ENCODE peak calls at places on chromosomes 2 and 18, in eight cellular contexts. X is upper lobe of right lung, L is uterus, S is AG04450, Q is tibial nerve, P is PC-9, A is heart left ventricle, W is IMR-90. N is an unnamed sample.
A peak's percentile ranks its signal among the peaks of the same experiment; 100 is the strongest.

GRCh38 chr2:233047667-233048066 is 12.5 kb upstream of the INPP5D start:
- DNase-seq in W (no peak), A (no peak), X (peak; percentile 27), L (no peak), P (no peak), S (no peak), Q (peak; percentile 2), N (no peak)

GRCh38 chr2:160034396-160034795 is 28.0 kb downstream of the PLA2R1 start:
- DNase-seq in X (no peak), P (no peak), W (no peak), Q (no peak), A (no peak), L (no peak), S (no peak), N (no peak)

GRCh38 chr2:84314901-84315330 is 144.2 kb downstream of the SUCLG1 start:
- DNase-seq in A (peak; percentile 68), S (peak; percentile 45), L (peak; percentile 16), W (peak; percentile 74), P (peak; percentile 53), X (peak; percentile 85), Q (peak; percentile 36), N (peak; percentile 92)

GRCh38 chr18:61502472-61502871 is 169.2 kb downstream of the CDH20 start:
- DNase-seq in X (no peak), A (peak; percentile 27), P (no peak), W (peak; percentile 61), S (peak; percentile 32), L (peak; percentile 19), Q (no peak), N (peak; percentile 67)

GRCh38 chr18:13726972-13727331 is 479 bp downstream of the RNMT start:
- DNase-seq in X (no peak), P (peak; percentile 37), L (peak; percentile 43), S (no peak), A (no peak), W (peak; percentile 56), Q (no peak), N (peak; percentile 70)

GRCh38 chr2:23375448-23375847 is 9.5 kb upstream of the KLHL29 start:
- DNase-seq in Q (no peak), P (peak; percentile 61), L (no peak), S (no peak), W (peak; percentile 24), A (no peak), X (no peak), N (peak; percentile 54)

GRCh38 chr2:11411768-11412448 is 54.1 kb downstream of the E2F6 start:
- DNase-seq in P (no peak), L (peak; percentile 54), S (no peak), Q (no peak), A (peak; percentile 61), X (no peak), W (peak; percentile 63), N (peak; percentile 66)

GRCh38 chr2:143988082-143988481 is 531.8 kb downstream of the ZEB2 start:
- DNase-seq in Q (no peak), X (no peak), P (no peak), S (no peak), W (no peak), L (no peak), A (no peak), N (no peak)

GRCh38 chr18:78376036-78376435 is 603.6 kb upstream of the SALL3 start:
- DNase-seq in W (no peak), X (no peak), P (no peak), A (no peak), L (no peak), Q (no peak), S (no peak), N (no peak)

DNA sequence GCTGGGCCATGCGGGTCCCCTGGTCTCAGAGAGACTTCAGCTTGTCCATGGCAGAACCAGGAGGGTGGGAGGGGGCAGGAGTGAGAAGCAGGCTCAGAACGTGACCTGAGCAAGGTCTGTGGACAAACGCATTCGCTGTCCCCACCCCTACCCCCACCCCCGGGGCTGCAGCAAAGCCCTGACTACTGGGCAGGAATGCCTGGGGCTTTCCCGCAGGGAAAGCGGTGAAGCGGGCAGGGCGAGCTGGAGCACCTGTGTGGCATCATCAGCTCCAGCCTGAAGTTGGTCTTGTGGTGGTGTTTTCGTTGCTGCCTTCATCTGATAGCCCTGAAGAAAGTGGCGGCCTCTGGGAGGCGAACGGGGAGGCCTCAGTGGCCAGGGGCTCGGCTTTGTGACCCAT is 26.1 kb upstream of the ALKAL2 start:
- DNase-seq in A (no peak), Q (no peak), P (no peak), X (no peak), S (no peak), L (no peak), W (no peak), N (no peak)
- H3K27ac ChIP-seq in A (no peak overlapping the region), Q (no peak overlapping the region), P (no peak overlapping the region), X (no peak overlapping the region), S (no peak overlapping the region), L (no peak overlapping the region), W (no peak overlapping the region), N (no peak overlapping the region)

DNA sequence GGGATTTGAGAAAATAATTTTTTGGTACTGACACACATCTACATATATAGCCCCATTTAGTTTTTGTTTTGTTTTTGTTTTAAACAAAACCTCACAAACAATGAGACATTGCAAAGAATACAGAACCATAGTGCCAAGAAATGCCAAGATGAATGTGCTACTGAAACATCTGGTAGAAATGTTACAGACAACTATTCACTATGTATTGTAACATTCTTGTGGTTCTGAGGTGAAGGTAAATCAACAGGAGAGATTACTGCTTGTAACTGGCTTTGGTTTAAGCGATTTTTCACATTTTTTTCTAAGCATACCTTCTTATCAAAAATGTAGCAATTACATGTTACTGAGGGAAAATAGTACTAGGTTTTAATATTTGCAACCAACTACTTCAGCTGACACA is 281.3 kb downstream of the ZNF804A start:
- DNase-seq in Q (no peak), P (no peak), L (no peak), W (no peak), X (no peak), A (no peak), S (no peak), N (no peak)
- H3K27ac ChIP-seq in Q (no peak overlapping the region), P (no peak overlapping the region), L (no peak overlapping the region), W (no peak overlapping the region), X (no peak overlapping the region), A (no peak overlapping the region), S (no peak overlapping the region), N (no peak overlapping the region)

GRCh38 chr2:205754924-205755321 is 72.6 kb downstream of the NRP2 start:
- DNase-seq in P (peak; percentile 92), A (no peak), S (no peak), X (no peak), W (peak; percentile 30), L (no peak), Q (no peak), N (no peak)

GRCh38 chr2:205752924-205753323 is 70.6 kb downstream of the NRP2 start:
- DNase-seq in P (no peak), W (no peak), L (no peak), A (no peak), X (no peak), Q (no peak), S (no peak), N (no peak)

GRCh38 chr2:205755923-205756322 is 73.6 kb downstream of the NRP2 start:
- DNase-seq in L (no peak), X (no peak), S (no peak), A (peak; percentile 37), Q (no peak), W (peak; percentile 37), P (no peak), N (no peak)

GRCh38 chr2:205752421-205752820 is 70.1 kb downstream of the NRP2 start:
- DNase-seq in P (no peak), W (no peak), L (no peak), X (no peak), Q (no peak), A (no peak), S (no peak), N (no peak)

GRCh38 chr2:205754285-205754923 is 72.1 kb downstream of the NRP2 start:
- DNase-seq in A (no peak), X (no peak), S (no peak), L (no peak), W (no peak), P (peak; percentile 57), Q (no peak), N (no peak)
- H3K27ac ChIP-seq in A (peak overlapping the region; percentile 64), X (peak overlapping the region; percentile 8), S (no peak overlapping the region), L (peak overlapping the region; percentile 74), W (no peak overlapping the region), P (peak overlapping the region; percentile 95), Q (peak overlapping the region; percentile 70), N (no peak overlapping the region)

GRCh38 chr2:20596973-20597867 is 53.7 kb downstream of the HS1BP3 start:
- DNase-seq in S (no peak), A (peak; percentile 75), X (peak; percentile 66), W (no peak), Q (peak; percentile 84), L (peak; percentile 92), P (no peak), N (peak; percentile 14)

GRCh38 chr2:20596193-20596972 is 54.5 kb downstream of the HS1BP3 start:
- DNase-seq in P (no peak), Q (peak; percentile 10), L (no peak), W (no peak), A (no peak), S (no peak), X (no peak), N (peak; percentile 81)

GRCh38 chr2:20594957-20595356 is 55.9 kb downstream of the HS1BP3 start:
- DNase-seq in P (no peak), A (peak; percentile 5), X (peak; percentile 40), L (peak; percentile 26), Q (no peak), S (no peak), W (no peak), N (peak; percentile 5)

GRCh38 chr2:20594048-20594750 is 56.7 kb downstream of the HS1BP3 start:
- DNase-seq in Q (peak; percentile 12), P (no peak), W (no peak), X (peak; percentile 51), S (no peak), A (no peak), L (no peak), N (peak; percentile 7)

GRCh38 chr2:20595439-20596192 is 55.3 kb downstream of the HS1BP3 start:
- DNase-seq in L (peak; percentile 35), S (no peak), P (peak; percentile 92), W (peak; percentile 60), A (peak; percentile 36), Q (peak; percentile 13), X (peak; percentile 66), N (peak; percentile 10)
- H3K27ac ChIP-seq in L (peak overlapping the region; percentile 86), S (peak overlapping the region; percentile 33), P (peak overlapping the region; percentile 96), W (no peak overlapping the region), A (peak overlapping the region; percentile 80), Q (peak overlapping the region; percentile 76), X (peak overlapping the region; percentile 87), N (no peak overlapping the region)

DNA sequence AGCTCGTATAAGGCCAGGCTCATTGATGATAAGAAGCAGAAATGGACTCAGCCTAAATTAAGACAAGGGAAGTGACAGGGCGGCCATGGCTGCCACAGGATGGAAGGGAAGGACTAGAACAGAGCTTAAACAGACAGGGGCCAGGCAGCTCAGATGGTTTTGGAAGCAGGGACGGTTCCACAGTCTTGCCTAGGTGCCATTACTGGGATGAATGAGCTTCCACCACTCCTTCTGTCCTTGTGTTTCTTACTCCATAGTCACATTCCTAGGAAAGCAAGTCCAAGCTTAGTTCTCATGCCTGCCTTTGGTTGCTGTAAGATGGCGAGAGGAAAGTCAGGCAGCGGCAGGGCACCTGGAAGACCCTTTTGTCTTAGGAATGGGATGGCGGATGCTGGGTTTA is 11.9 kb downstream of the GNLY start:
- DNase-seq in P (no peak), A (no peak), W (no peak), X (no peak), L (no peak), S (no peak), Q (no peak), N (no peak)
- H3K27ac ChIP-seq in P (peak overlapping the region; percentile 95), A (peak overlapping the region; percentile 47), W (no peak overlapping the region), X (peak overlapping the region; percentile 94), L (peak overlapping the region; percentile 15), S (peak overlapping the region; percentile 12), Q (peak overlapping the region; percentile 53), N (no peak overlapping the region)

N was measured in WERI-Rb-1.